ENCODE peak calls at places on chromosome 13, in ten cellular contexts. Q is psoas muscle, X is thoracic aorta, W is HAP-1, P is fibroblast of lung, M is prostate gland, D is aorta, T is OCI-LY7, A is PC-9, U is lung. K is an unnamed sample. For H3K4me1, the result is how much of the 10 kb centered on the place peaks cover.

GRCh38 chr13:60584976-60585375 is 188.0 kb downstream of the TDRD3 start:
- DNase-seq in M (no peak), X (no peak), T (no peak), A (no peak), D (peak), U (no peak), Q (no peak), W (no peak), P (peak), K (no peak)

GRCh38 chr13:26376430-26376829 is 122.5 kb downstream of the CDK8 start:
- DNase-seq in A (no peak), M (no peak), Q (no peak), T (no peak), U (no peak), P (no peak), D (no peak), W (no peak), X (no peak), K (no peak)

GRCh38 chr13:22103628-22104027 is 432.8 kb downstream of the FGF9 start:
- DNase-seq in X (no peak), M (no peak), T (no peak), P (no peak), W (no peak), U (no peak), A (no peak), D (no peak), Q (no peak), K (no peak)

GRCh38 chr13:41546372-41547252 is 89.3 kb downstream of the RGCC start:
- DNase-seq in A (no peak), T (no peak), X (no peak), Q (no peak), M (no peak), U (no peak), D (no peak), W (no peak), P (peak), K (no peak)

GRCh38 chr13:31418186-31418585 is 218.4 kb downstream of the B3GLCT start:
- DNase-seq in D (no peak), X (no peak), A (no peak), P (no peak), W (no peak), Q (no peak), T (no peak), M (no peak), U (no peak), K (no peak)

GRCh38 chr13:28022848-28023518 is 34.5 kb upstream of the URAD start:
- DNase-seq in Q (no peak), X (no peak), P (peak), M (no peak), T (no peak), U (no peak), D (no peak), W (peak), A (no peak), K (no peak)

GRCh38 chr13:50410921-50411712 is 395.9 kb downstream of the KCNRG start:
- DNase-seq in W (no peak), X (peak), P (peak), Q (no peak), A (peak), D (peak), U (peak), T (no peak), M (no peak), K (peak)

GRCh38 chr13:106503730-106504129 is 31.7 kb downstream of the EFNB2 start:
- DNase-seq in W (no peak), U (no peak), T (no peak), D (no peak), A (no peak), Q (no peak), P (peak), M (no peak), X (no peak), K (no peak)

GRCh38 chr13:114074671-114075315 is 57.6 kb downstream of the RASA3 start:
- DNase-seq in X (no peak), D (peak), U (no peak), T (no peak), M (no peak), Q (no peak), P (no peak), W (no peak), A (no peak), K (peak)

GRCh38 chr13:23848019-23848418 is 41.2 kb downstream of the MIPEP start:
- DNase-seq in Q (no peak), W (no peak), D (no peak), P (no peak), M (no peak), A (no peak), U (no peak), T (no peak), X (no peak), K (no peak)

GRCh38 chr13:40406405-40407138 is 259.9 kb downstream of the FOXO1 start:
- DNase-seq in Q (no peak), M (no peak), X (no peak), P (peak), W (no peak), D (no peak), U (no peak), T (no peak), A (peak), K (no peak)
- H3K4me1 ChIP-seq in Q (under half), M (under half), X (under half), P (under half), W (under half), D (under half), U (under half), T (under half), A (under half), K (under half)

GRCh38 chr13:98988782-98989181 is 10.9 kb upstream of the DOCK9 start:
- DNase-seq in X (no peak), Q (no peak), W (no peak), U (no peak), D (no peak), P (no peak), M (no peak), T (no peak), A (no peak), K (no peak)
- H3K4me1 ChIP-seq in X (under half), Q (under half), W (under half), U (under half), D (under half), P (under half), M (under half), T (under half), A (under half), K (under half)

GRCh38 chr13:45336025-45336800 is 4.8 kb downstream of the TPT1 start:
- DNase-seq in D (no peak), Q (no peak), A (no peak), X (no peak), T (no peak), U (no peak), P (no peak), W (no peak), M (no peak), K (no peak)

GRCh38 chr13:45335397-45336024 is 5.5 kb downstream of the TPT1 start:
- DNase-seq in W (no peak), M (no peak), P (no peak), D (no peak), A (no peak), Q (no peak), T (no peak), U (no peak), X (no peak), K (no peak)

GRCh38 chr13:45332831-45333219 is 8.2 kb downstream of the TPT1 start:
- DNase-seq in M (no peak), W (no peak), Q (no peak), T (peak), U (no peak), A (no peak), P (no peak), D (no peak), X (no peak), K (no peak)

GRCh38 chr13:45333251-45333972 is 7.6 kb downstream of the TPT1 start:
- DNase-seq in M (no peak), U (no peak), T (peak), A (no peak), P (no peak), D (no peak), Q (no peak), W (no peak), X (no peak), K (no peak)

GRCh38 chr13:45333973-45334922 is 6.7 kb downstream of the TPT1 start:
- DNase-seq in U (no peak), X (no peak), Q (no peak), M (no peak), P (peak), A (no peak), W (no peak), T (peak), D (no peak), K (no peak)
- H3K4me1 ChIP-seq in U (half or more), X (half or more), Q (half or more), M (under half), P (under half), A (half or more), W (under half), T (half or more), D (under half), K (under half)

DNA sequence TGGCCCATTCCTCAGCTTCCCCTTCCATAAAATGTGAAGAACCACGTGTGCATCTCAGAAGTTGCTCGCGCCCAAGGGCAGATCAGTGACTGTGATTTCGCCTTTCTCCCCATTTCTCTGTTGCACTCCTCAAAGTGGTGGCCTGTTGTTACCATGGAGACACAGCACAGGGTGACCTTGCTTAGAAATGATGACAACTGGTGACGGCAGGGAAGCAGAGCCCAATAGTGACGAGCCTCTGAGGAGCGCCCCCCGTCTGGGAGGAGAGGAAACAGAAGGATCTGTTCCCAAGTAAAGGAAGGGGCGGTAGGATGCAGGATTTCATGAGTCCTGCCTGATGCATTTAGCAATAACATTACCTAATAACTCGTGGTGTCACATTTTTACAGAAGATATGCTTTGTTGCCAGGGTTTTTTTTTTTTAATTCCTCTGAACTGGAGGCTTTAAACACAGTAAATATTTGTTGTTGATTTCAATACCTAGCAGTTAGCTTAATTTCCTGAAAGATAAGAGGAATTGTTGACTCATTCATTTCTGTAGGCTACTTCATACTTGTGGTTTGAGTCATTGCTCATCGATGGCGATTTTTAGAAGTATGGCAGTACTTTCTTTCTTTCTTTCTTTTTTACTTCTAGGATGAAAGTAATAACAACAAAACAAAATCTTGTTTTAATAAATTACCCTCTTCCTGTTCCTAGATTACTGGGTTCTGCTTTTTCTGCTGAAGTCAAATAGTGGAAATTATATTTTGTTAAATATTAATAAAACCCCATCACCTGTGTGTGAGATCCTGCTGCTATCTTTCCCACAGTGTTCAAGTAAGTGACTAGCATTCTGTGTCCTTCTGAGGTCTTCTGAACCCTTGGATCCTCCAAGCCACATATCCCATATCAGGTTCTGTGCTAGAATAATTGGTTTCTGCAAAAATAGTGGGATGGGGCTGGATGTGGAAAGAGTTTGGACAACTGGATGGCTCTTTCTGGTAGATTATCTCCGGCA is 36.0 kb downstream of the MBNL2 start:
- DNase-seq in D (peak), Q (peak), X (peak), W (no peak), M (no peak), U (peak), P (peak), T (no peak), A (peak), K (peak)
- H3K4me1 ChIP-seq in D (under half), Q (half or more), X (half or more), W (under half), M (under half), U (half or more), P (half or more), T (under half), A (half or more), K (under half)

DNA sequence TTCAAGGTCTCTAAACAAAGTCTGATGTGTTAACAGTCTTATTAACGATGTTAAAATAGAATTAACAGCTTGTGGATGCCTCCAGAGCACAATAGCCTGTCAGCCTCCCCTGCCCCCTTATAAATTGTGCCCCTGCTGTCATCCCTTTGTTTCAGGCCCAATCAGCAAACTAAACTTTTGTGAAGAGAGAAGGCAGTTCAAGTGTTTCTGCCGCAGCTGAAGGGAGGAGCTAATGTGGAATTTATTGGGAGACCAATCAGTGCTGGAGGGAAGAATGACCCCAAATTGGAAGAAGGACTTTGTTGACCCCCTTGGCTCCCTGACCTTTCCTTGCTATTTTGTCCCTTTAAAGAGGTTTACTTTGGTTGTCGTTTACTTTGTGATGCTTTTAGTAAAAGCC is 160.5 kb downstream of the TM9SF2 start:
- DNase-seq in W (no peak), A (peak), Q (no peak), D (no peak), X (no peak), T (no peak), P (no peak), U (no peak), M (no peak), K (no peak)
- H3K4me1 ChIP-seq in W (under half), A (under half), Q (under half), D (under half), X (under half), T (under half), P (under half), U (under half), M (under half), K (under half)

GRCh38 chr13:20940083-20940482 is 37.5 kb upstream of the XPO4 start:
- DNase-seq in W (no peak), U (no peak), Q (no peak), T (no peak), D (no peak), M (no peak), P (peak), A (peak), X (no peak), K (no peak)
- H3K4me1 ChIP-seq in W (under half), U (under half), Q (under half), T (under half), D (under half), M (under half), P (under half), A (under half), X (under half), K (under half)

K was measured in uterus.